ENCODE peak calls at places on chromosome 20, in nine cellular contexts. One of them, this sample, is unnamed.

GRCh38 chr20:1833728-1834726 is 61.2 kb upstream of the SIRPA start:
- DNase-seq in lower leg skin: no peak
- DNase-seq in A549: no peak
- DNase-seq in AG04449: no peak
- DNase-seq in colonic mucosa: no peak
- DNase-seq in dorsolateral prefrontal cortex: no peak
- DNase-seq in pancreas: no peak
- DNase-seq in GM23338: no peak
- DNase-seq in K562: no peak
- DNase-seq in this sample: no peak

GRCh38 chr20:61394088-61394822 is 142.2 kb downstream of the CDH4 start:
- DNase-seq in lower leg skin: no peak
- DNase-seq in A549: no peak
- DNase-seq in AG04449: no peak
- DNase-seq in colonic mucosa: no peak
- DNase-seq in dorsolateral prefrontal cortex: no peak
- DNase-seq in pancreas: no peak
- DNase-seq in GM23338: no peak
- DNase-seq in K562: no peak
- DNase-seq in this sample: no peak

GRCh38 chr20:33322456-33322855 is 39.4 kb downstream of the BPIFB1 start:
- DNase-seq in lower leg skin: no peak
- DNase-seq in A549: no peak
- DNase-seq in AG04449: no peak
- DNase-seq in colonic mucosa: no peak
- DNase-seq in dorsolateral prefrontal cortex: no peak
- DNase-seq in pancreas: no peak
- DNase-seq in GM23338: no peak
- DNase-seq in K562: no peak
- DNase-seq in this sample: no peak

GRCh38 chr20:34636648-34637047 is 40.2 kb downstream of the PIGU start:
- DNase-seq in lower leg skin: no peak
- DNase-seq in A549: no peak
- DNase-seq in AG04449: no peak
- DNase-seq in colonic mucosa: no peak
- DNase-seq in dorsolateral prefrontal cortex: no peak
- DNase-seq in pancreas: no peak
- DNase-seq in GM23338: no peak
- DNase-seq in K562: no peak
- DNase-seq in this sample: no peak

GRCh38 chr20:33969563-33969962 is 24.1 kb upstream of the RALY start:
- DNase-seq in lower leg skin: peak; percentile 12
- DNase-seq in A549: no peak
- DNase-seq in AG04449: no peak
- DNase-seq in colonic mucosa: no peak
- DNase-seq in dorsolateral prefrontal cortex: no peak
- DNase-seq in pancreas: no peak
- DNase-seq in GM23338: no peak
- DNase-seq in K562: no peak
- DNase-seq in this sample: no peak

GRCh38 chr20:35145141-35145564 is 2.0 kb downstream of the EDEM2 start:
- DNase-seq in lower leg skin: peak; percentile 20
- DNase-seq in A549: peak; percentile 70
- DNase-seq in AG04449: peak; percentile 31
- DNase-seq in colonic mucosa: peak; percentile 24
- DNase-seq in dorsolateral prefrontal cortex: no peak
- DNase-seq in pancreas: no peak
- DNase-seq in GM23338: peak; percentile 75
- DNase-seq in K562: peak; percentile 62
- DNase-seq in this sample: peak; percentile 79

GRCh38 chr20:6566821-6567220 is 200.7 kb upstream of the BMP2 start:
- DNase-seq in lower leg skin: no peak
- DNase-seq in A549: no peak
- DNase-seq in AG04449: no peak
- DNase-seq in colonic mucosa: no peak
- DNase-seq in dorsolateral prefrontal cortex: no peak
- DNase-seq in pancreas: no peak
- DNase-seq in GM23338: no peak
- DNase-seq in K562: no peak
- DNase-seq in this sample: peak; percentile 66

GRCh38 chr20:50008007-50008406 is 25.2 kb downstream of the SNAI1 start:
- DNase-seq in lower leg skin: no peak
- DNase-seq in A549: no peak
- DNase-seq in AG04449: no peak
- DNase-seq in colonic mucosa: no peak
- DNase-seq in dorsolateral prefrontal cortex: no peak
- DNase-seq in pancreas: no peak
- DNase-seq in GM23338: no peak
- DNase-seq in K562: no peak
- DNase-seq in this sample: no peak

GRCh38 chr20:16569218-16570153 is 3.8 kb downstream of the KIF16B start:
- DNase-seq in lower leg skin: no peak
- DNase-seq in A549: no peak
- DNase-seq in AG04449: no peak
- DNase-seq in colonic mucosa: peak; percentile 68
- DNase-seq in dorsolateral prefrontal cortex: no peak
- DNase-seq in pancreas: no peak
- DNase-seq in GM23338: no peak
- DNase-seq in K562: no peak
- DNase-seq in this sample: no peak

GRCh38 chr20:3553663-3554062 is 82.8 kb downstream of the ATRN start:
- DNase-seq in lower leg skin: no peak
- DNase-seq in A549: no peak
- DNase-seq in AG04449: no peak
- DNase-seq in colonic mucosa: no peak
- DNase-seq in dorsolateral prefrontal cortex: no peak
- DNase-seq in pancreas: no peak
- DNase-seq in GM23338: no peak
- DNase-seq in K562: no peak
- DNase-seq in this sample: no peak

GRCh38 chr20:46088409-46089075 is 1.2 kb downstream of the NCOA5 start:
- DNase-seq in lower leg skin: no peak
- DNase-seq in A549: peak; percentile 22
- DNase-seq in AG04449: no peak
- DNase-seq in colonic mucosa: no peak
- DNase-seq in dorsolateral prefrontal cortex: no peak
- DNase-seq in pancreas: no peak
- DNase-seq in GM23338: peak; percentile 8
- DNase-seq in K562: peak; percentile 20
- DNase-seq in this sample: peak; percentile 31

GRCh38 chr20:48716086-48716485 is 111.7 kb downstream of the PREX1 start:
- DNase-seq in lower leg skin: no peak
- DNase-seq in A549: no peak
- DNase-seq in AG04449: no peak
- DNase-seq in colonic mucosa: no peak
- DNase-seq in dorsolateral prefrontal cortex: no peak
- DNase-seq in pancreas: peak; percentile 48
- DNase-seq in GM23338: no peak
- DNase-seq in K562: no peak
- DNase-seq in this sample: no peak

GRCh38 chr20:859661-860294 is 26.3 kb downstream of the FAM110A start:
- DNase-seq in lower leg skin: no peak
- DNase-seq in A549: no peak
- DNase-seq in AG04449: no peak
- DNase-seq in colonic mucosa: no peak
- DNase-seq in dorsolateral prefrontal cortex: no peak
- DNase-seq in pancreas: no peak
- DNase-seq in GM23338: no peak
- DNase-seq in K562: no peak
- DNase-seq in this sample: no peak

GRCh38 chr20:12201289-12201991 is 283.7 kb downstream of the BTBD3 start:
- DNase-seq in lower leg skin: no peak
- DNase-seq in A549: no peak
- DNase-seq in AG04449: no peak
- DNase-seq in colonic mucosa: no peak
- DNase-seq in dorsolateral prefrontal cortex: no peak
- DNase-seq in pancreas: no peak
- DNase-seq in GM23338: no peak
- DNase-seq in K562: no peak
- DNase-seq in this sample: peak; percentile 53

GRCh38 chr20:9408422-9409300 is 105.7 kb upstream of the LAMP5 start:
- DNase-seq in lower leg skin: no peak
- DNase-seq in A549: no peak
- DNase-seq in AG04449: peak; percentile 34
- DNase-seq in colonic mucosa: no peak
- DNase-seq in dorsolateral prefrontal cortex: no peak
- DNase-seq in pancreas: no peak
- DNase-seq in GM23338: no peak
- DNase-seq in K562: no peak
- DNase-seq in this sample: peak; percentile 62
- TF ChIP-seq CTCF in lower leg skin: no peak
- TF ChIP-seq CTCF in A549: peak; percentile 2
- TF ChIP-seq CTCF in AG04449: no peak
- TF ChIP-seq CTCF in colonic mucosa: peak; percentile 0
- TF ChIP-seq CTCF in dorsolateral prefrontal cortex: peak; percentile 3
- TF ChIP-seq CTCF in pancreas: no peak
- TF ChIP-seq CTCF in GM23338: no peak
- TF ChIP-seq CTCF in K562: no peak
- TF ChIP-seq CTCF in this sample: no peak

GRCh38 chr20:19998990-19999705 is 18.0 kb upstream of the NAA20 start:
- DNase-seq in lower leg skin: no peak
- DNase-seq in A549: no peak
- DNase-seq in AG04449: no peak
- DNase-seq in colonic mucosa: no peak
- DNase-seq in dorsolateral prefrontal cortex: no peak
- DNase-seq in pancreas: no peak
- DNase-seq in GM23338: no peak
- DNase-seq in K562: no peak
- DNase-seq in this sample: no peak

GRCh38 chr20:20000223-20000968 is 16.8 kb upstream of the NAA20 start:
- DNase-seq in lower leg skin: no peak
- DNase-seq in A549: no peak
- DNase-seq in AG04449: no peak
- DNase-seq in colonic mucosa: no peak
- DNase-seq in dorsolateral prefrontal cortex: no peak
- DNase-seq in pancreas: no peak
- DNase-seq in GM23338: no peak
- DNase-seq in K562: no peak
- DNase-seq in this sample: no peak

GRCh38 chr20:20002101-20002998 is 14.8 kb upstream of the NAA20 start:
- DNase-seq in lower leg skin: no peak
- DNase-seq in A549: no peak
- DNase-seq in AG04449: no peak
- DNase-seq in colonic mucosa: no peak
- DNase-seq in dorsolateral prefrontal cortex: no peak
- DNase-seq in pancreas: no peak
- DNase-seq in GM23338: no peak
- DNase-seq in K562: no peak
- DNase-seq in this sample: no peak

GRCh38 chr20:20005381-20005780 is 11.8 kb upstream of the NAA20 start:
- DNase-seq in lower leg skin: no peak
- DNase-seq in A549: no peak
- DNase-seq in AG04449: no peak
- DNase-seq in colonic mucosa: no peak
- DNase-seq in dorsolateral prefrontal cortex: no peak
- DNase-seq in pancreas: no peak
- DNase-seq in GM23338: no peak
- DNase-seq in K562: no peak
- DNase-seq in this sample: no peak

GRCh38 chr20:20003088-20003954 is 13.8 kb upstream of the NAA20 start:
- DNase-seq in lower leg skin: no peak
- DNase-seq in A549: no peak
- DNase-seq in AG04449: no peak
- DNase-seq in colonic mucosa: no peak
- DNase-seq in dorsolateral prefrontal cortex: peak; percentile 60
- DNase-seq in pancreas: no peak
- DNase-seq in GM23338: no peak
- DNase-seq in K562: no peak
- DNase-seq in this sample: peak; percentile 59
- H3K4me3 ChIP-seq in lower leg skin: no peak overlapping the region
- H3K4me3 ChIP-seq in A549: no peak overlapping the region
- H3K4me3 ChIP-seq in AG04449: no peak overlapping the region
- H3K4me3 ChIP-seq in colonic mucosa: no peak overlapping the region
- H3K4me3 ChIP-seq in dorsolateral prefrontal cortex: peak overlapping the region; percentile 51
- H3K4me3 ChIP-seq in pancreas: no peak overlapping the region
- H3K4me3 ChIP-seq in GM23338: no peak overlapping the region
- H3K4me3 ChIP-seq in K562: no peak overlapping the region
- H3K4me3 ChIP-seq in this sample: peak overlapping the region; percentile 40

DNA sequence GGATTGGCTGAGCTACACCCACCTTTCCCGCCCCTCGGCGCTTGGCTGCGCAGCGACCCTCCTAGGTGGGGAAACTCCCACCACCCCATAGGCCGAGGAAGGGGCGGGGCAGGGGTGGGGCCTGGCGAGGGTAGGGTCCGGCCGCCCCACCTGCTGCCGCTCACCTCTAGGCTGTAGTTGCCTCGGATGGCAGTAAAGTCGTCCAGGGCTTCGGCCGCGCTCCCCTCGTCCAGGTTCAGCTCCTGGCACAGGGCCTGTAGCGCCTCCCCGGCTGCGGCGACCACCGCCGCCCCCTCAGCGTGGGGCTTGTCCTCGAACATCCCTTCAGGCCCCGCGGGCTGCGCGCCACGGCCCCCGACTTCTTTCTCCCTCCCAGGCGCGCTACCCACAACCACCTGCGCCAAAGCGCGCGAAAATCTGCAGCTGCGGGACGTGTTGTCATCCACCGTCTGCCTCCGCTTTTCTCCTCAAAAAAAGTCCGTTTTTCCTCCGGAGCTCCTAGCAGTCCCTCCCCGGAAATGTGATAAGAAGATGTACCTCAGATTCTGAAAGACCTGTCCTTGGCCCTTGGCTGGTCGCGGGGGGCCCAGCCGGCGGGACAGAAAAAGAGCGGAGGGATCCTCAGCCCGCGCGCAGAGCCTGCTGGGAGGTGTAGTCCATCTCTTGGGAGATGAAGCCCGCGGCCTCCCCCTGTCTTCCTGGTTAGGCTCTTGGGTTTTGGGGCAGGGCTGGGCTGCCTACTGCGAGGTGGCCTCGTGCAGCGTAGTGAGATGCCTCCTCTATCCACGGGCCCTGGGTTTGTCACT is at the start of gene RBL1:
- DNase-seq in lower leg skin: peak; percentile 94
- DNase-seq in A549: peak; percentile 95
- DNase-seq in AG04449: peak; percentile 14
- DNase-seq in colonic mucosa: peak; percentile 92
- DNase-seq in dorsolateral prefrontal cortex: peak; percentile 91
- DNase-seq in pancreas: peak; percentile 89
- DNase-seq in GM23338: peak; percentile 95
- DNase-seq in K562: peak; percentile 91
- DNase-seq in this sample: peak; percentile 85
- TF ChIP-seq CTCF in lower leg skin: no peak
- TF ChIP-seq CTCF in A549: no peak
- TF ChIP-seq CTCF in AG04449: peak; percentile 38
- TF ChIP-seq CTCF in colonic mucosa: no peak
- TF ChIP-seq CTCF in dorsolateral prefrontal cortex: peak; percentile 73
- TF ChIP-seq CTCF in pancreas: no peak
- TF ChIP-seq CTCF in GM23338: peak; percentile 20
- TF ChIP-seq CTCF in K562: peak; percentile 33
- TF ChIP-seq CTCF in this sample: peak; percentile 51

DNA sequence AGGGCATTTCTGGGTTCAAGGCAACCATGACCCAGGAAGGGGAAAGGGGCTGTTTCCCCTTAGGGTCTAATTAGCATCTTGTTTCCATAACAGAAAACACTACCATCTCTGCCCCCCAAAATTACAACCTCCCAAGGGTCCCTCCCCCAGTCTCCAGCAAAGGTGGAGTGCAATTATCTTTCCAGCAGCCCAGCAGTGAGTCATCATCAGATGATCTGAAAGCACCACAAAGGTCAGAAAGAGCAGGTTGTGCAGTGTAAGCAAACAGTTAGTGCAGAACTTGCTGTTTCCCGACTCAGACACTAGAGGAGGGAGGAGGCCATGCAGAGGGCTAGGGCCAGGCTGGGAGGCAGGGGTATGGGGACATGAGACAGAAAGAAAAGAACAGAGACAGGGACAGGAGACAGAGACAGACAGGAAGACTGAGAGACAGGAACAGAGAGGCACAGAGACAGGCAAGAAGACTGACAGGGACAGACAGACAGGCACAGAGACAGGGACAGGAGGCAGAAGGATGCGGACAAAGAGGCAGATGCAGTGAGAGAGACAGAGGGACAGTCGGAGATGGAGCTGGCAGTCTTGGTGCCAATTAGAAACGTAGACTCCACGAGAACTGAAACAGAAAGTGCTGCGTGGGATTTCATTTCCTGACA is 62.5 kb downstream of the PYGB start:
- DNase-seq in lower leg skin: no peak
- DNase-seq in A549: peak; percentile 95
- DNase-seq in AG04449: peak; percentile 82
- DNase-seq in colonic mucosa: peak; percentile 82
- DNase-seq in dorsolateral prefrontal cortex: peak; percentile 59
- DNase-seq in pancreas: peak; percentile 59
- DNase-seq in GM23338: peak; percentile 38
- DNase-seq in K562: peak; percentile 64
- DNase-seq in this sample: peak; percentile 82
- H3K4me3 ChIP-seq in lower leg skin: no peak overlapping the region
- H3K4me3 ChIP-seq in A549: peak overlapping the region; percentile 26
- H3K4me3 ChIP-seq in AG04449: peak overlapping the region; percentile 56
- H3K4me3 ChIP-seq in colonic mucosa: no peak overlapping the region
- H3K4me3 ChIP-seq in dorsolateral prefrontal cortex: peak overlapping the region; percentile 47
- H3K4me3 ChIP-seq in pancreas: no peak overlapping the region
- H3K4me3 ChIP-seq in GM23338: no peak overlapping the region
- H3K4me3 ChIP-seq in K562: peak overlapping the region; percentile 6
- H3K4me3 ChIP-seq in this sample: peak overlapping the region; percentile 41